ENCODE peak calls at places on chromosome 9, in five cellular contexts. Y, C, N, H and M are unnamed samples.

GRCh38 chr9:9054354-9054992 is 1254.9 kb upstream of the DMAC1 start:
- DNase-seq in Y (no peak), C (no peak), N (no peak), H (no peak), M (no peak)

GRCh38 chr9:76876098-76876497 is 29.8 kb downstream of the PRUNE2 start:
- DNase-seq in Y (no peak), C (no peak), N (no peak), H (no peak), M (no peak)

GRCh38 chr9:135413086-135413375 is 66.6 kb upstream of the PPP1R26 start:
- DNase-seq in Y (no peak), C (no peak), N (no peak), H (no peak), M (no peak)

GRCh38 chr9:79014929-79015699 is 556.7 kb upstream of the TLE4 start:
- DNase-seq in Y (no peak), C (no peak), N (no peak), H (no peak), M (no peak)

GRCh38 chr9:97501177-97501971 is at the start of gene TMOD1:
- DNase-seq in Y (peak), C (peak), N (peak), H (peak), M (peak)

GRCh38 chr9:75996726-75997125 is 106.3 kb downstream of the PCSK5 start:
- DNase-seq in Y (no peak), C (no peak), N (no peak), H (no peak), M (no peak)

GRCh38 chr9:114691046-114691955 is 9.3 kb upstream of the TEX48 start:
- DNase-seq in Y (no peak), C (no peak), N (no peak), H (peak), M (no peak)

GRCh38 chr9:135239100-135239768 is 151.8 kb downstream of the OLFM1 start:
- DNase-seq in Y (peak), C (no peak), N (peak), H (no peak), M (no peak)

GRCh38 chr9:37449877-37450632 is 15.2 kb downstream of the ZBTB5 start:
- DNase-seq in Y (no peak), C (no peak), N (no peak), H (no peak), M (no peak)

GRCh38 chr9:101860920-101861319 is 122.5 kb upstream of the GRIN3A start:
- DNase-seq in Y (no peak), C (no peak), N (no peak), H (no peak), M (no peak)

GRCh38 chr9:113436753-113437515 is 26.4 kb downstream of the C9orf43 start:
- DNase-seq in Y (no peak), C (no peak), N (no peak), H (no peak), M (no peak)

GRCh38 chr9:98990181-98990870 is 46.6 kb downstream of the COL15A1 start:
- DNase-seq in Y (no peak), C (no peak), N (no peak), H (no peak), M (no peak)
- TF ChIP-seq POLR2A in Y (no peak), C (no peak), N (no peak), H (no peak), M (no peak)

GRCh38 chr9:33254211-33254610 is 10.3 kb downstream of the BAG1 start:
- DNase-seq in Y (no peak), C (no peak), N (no peak), H (no peak), M (no peak)
- TF ChIP-seq POLR2A in Y (no peak), C (no peak), N (no peak), H (no peak), M (no peak)

DNA sequence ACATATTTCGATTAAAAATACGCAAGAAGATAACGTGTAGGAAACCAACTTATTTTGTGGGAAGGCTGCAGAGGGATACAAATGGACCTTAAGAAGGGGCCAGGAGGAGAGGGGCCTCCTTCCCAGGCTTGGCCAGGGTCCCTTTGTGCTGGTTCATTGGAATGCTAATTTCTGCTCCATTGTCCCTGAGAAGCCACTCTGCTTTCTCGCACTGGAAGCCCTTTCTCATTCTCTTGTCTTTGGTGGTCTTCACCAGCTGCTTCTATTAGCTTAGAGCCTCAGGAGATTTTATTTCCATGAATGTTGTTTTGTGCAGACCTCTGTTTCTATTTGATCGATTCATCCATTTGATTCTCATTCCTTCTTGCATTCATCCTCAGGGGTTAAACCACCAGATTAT is 325.4 kb downstream of the TMEM38B start:
- DNase-seq in Y (no peak), C (no peak), N (no peak), H (no peak), M (no peak)
- TF ChIP-seq POLR2A in Y (no peak), C (no peak), N (no peak), H (no peak), M (no peak)

DNA sequence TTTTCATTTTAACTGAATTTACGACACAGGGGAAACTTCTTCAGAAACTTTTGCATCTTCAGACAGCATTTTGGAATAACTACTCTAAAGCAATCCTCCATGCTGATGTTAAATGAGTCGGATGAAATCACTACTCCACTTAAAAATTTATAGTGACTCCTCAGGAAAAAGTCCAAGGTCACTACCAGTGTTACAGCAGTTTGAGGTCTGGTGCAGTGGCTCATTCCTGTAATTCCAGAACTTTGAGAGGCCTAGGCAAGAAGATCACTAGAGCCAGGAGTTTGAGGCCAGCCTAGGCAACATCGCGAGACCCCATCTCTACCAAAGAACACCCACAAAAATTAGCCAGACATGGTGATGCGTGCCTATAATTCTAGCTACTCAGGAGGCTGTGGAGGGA is 5.9 kb upstream of the GAS1 start:
- DNase-seq in Y (no peak), C (no peak), N (no peak), H (no peak), M (no peak)
- TF ChIP-seq POLR2A in Y (no peak), C (no peak), N (no peak), H (no peak), M (no peak)

GRCh38 chr9:23723672-23724071 is 102.4 kb downstream of the ELAVL2 start:
- DNase-seq in Y (no peak), C (no peak), N (no peak), H (no peak), M (no peak)
- TF ChIP-seq POLR2A in Y (no peak), C (no peak), N (no peak), H (no peak), M (no peak)

DNA sequence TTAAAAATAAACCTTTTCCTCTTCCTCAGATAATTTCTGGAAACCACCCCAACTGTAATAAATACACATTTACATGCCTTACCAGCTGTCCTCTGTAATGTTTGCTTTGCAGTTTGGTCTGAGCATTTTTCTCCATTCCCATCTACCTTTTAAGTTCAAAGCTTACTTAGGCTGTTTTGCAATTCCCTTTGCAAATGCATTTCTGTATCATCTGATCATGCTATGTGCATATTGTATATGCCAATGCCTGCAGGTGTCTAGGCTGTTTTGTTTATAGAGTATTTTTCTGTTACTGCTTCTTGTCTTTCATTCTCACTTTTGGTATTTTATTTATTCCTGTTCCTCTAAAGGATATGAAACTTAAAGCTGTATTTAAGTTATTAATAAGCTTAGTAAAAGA is 86.3 kb downstream of the SLC44A1 start:
- DNase-seq in Y (no peak), C (no peak), N (no peak), H (no peak), M (no peak)
- TF ChIP-seq POLR2A in Y (no peak), C (no peak), N (no peak), H (no peak), M (no peak)

DNA sequence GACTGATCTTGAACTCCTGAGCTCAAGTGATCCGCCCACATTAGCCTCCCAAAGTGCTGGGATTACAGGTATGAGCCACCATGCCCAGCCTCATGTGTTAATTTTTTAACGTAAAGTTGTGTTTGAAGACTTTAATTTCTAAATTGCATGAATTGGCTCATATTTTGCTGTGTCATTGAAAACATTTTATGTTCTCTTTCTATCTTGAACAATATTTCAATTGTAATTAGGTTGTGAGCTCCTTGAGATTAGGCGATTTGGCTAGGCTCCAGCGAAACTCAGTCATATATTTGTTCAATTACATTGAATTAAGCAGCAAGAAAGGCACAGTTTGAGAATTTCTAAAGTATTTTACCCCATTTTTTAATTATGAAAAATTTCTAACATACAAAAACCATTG is 34.0 kb downstream of the GAPVD1 start:
- DNase-seq in Y (no peak), C (no peak), N (no peak), H (no peak), M (no peak)
- TF ChIP-seq POLR2A in Y (no peak), C (no peak), N (no peak), H (no peak), M (no peak)

GRCh38 chr9:120875954-120876841 is 790 bp downstream of the PHF19 start:
- DNase-seq in Y (peak), C (peak), N (peak), H (peak), M (peak)
- TF ChIP-seq POLR2A in Y (peak), C (no peak), N (no peak), H (peak), M (no peak)